ENCODE peak calls at places on chromosomes 5 and 9, in ten cellular contexts. H is Peyer's patch; M is CD8-positive, alpha-beta memory T cell; O is mammary epithelial cell; E is lower lobe of right lung; P is cardiac muscle cell; B is gastrocnemius medialis; R is endodermal cell; U is CD8-positive, alpha-beta T cell; N is fibroblast of lung. A is an unnamed sample.

GRCh38 chr5:142736247-142736632 is 33.9 kb upstream of the ARHGAP26 start:
- DNase-seq in H (no peak), M (no peak), O (no peak), E (no peak), P (no peak), B (no peak), R (peak), U (no peak), N (no peak), A (no peak)

GRCh38 chr9:83413367-83413766 is 124.8 kb downstream of the FRMD3 start:
- DNase-seq in H (no peak), M (no peak), O (no peak), E (no peak), P (no peak), B (no peak), R (no peak), U (no peak), N (no peak), A (no peak)

GRCh38 chr9:138042640-138043039 is 165.1 kb downstream of the CACNA1B start:
- DNase-seq in H (peak), M (no peak), O (no peak), E (no peak), P (no peak), B (no peak), R (peak), U (no peak), N (no peak), A (no peak)

GRCh38 chr9:121073038-121073437 is 1.7 kb upstream of the CNTRL start:
- DNase-seq in H (peak), M (no peak), O (peak), E (peak), P (peak), B (peak), R (no peak), U (no peak), N (peak), A (peak)

GRCh38 chr9:101093620-101094019 is 65.1 kb downstream of the PLPPR1 start:
- DNase-seq in H (no peak), M (no peak), O (peak), E (no peak), P (peak), B (no peak), R (no peak), U (no peak), N (no peak), A (no peak)

GRCh38 chr5:1468247-1468612 is 23.0 kb upstream of the SLC6A3 start:
- DNase-seq in H (peak), M (no peak), O (no peak), E (no peak), P (peak), B (no peak), R (peak), U (no peak), N (peak), A (no peak)

GRCh38 chr5:104913840-104914239 is 1351.3 kb upstream of the NUDT12 start:
- DNase-seq in H (no peak), M (no peak), O (no peak), E (no peak), P (no peak), B (no peak), R (no peak), U (no peak), N (no peak), A (no peak)

GRCh38 chr5:62475072-62475471 is 62.5 kb downstream of the IPO11 start:
- DNase-seq in H (no peak), M (no peak), O (peak), E (no peak), P (peak), B (no peak), R (no peak), U (no peak), N (peak), A (peak)

GRCh38 chr9:128202648-128203023 is 543 bp upstream of the DNM1 start:
- DNase-seq in H (no peak), M (no peak), O (no peak), E (no peak), P (no peak), B (no peak), R (no peak), U (no peak), N (no peak), A (no peak)

GRCh38 chr5:96067251-96067650 is 105.6 kb upstream of the ELL2 start:
- DNase-seq in H (no peak), M (no peak), O (no peak), E (no peak), P (no peak), B (no peak), R (no peak), U (no peak), N (no peak), A (no peak)

GRCh38 chr5:14581891-14582796 is 552 bp downstream of the OTULINL start:
- DNase-seq in H (peak), M (peak), O (peak), E (peak), P (peak), B (no peak), R (peak), U (peak), N (peak), A (peak)

GRCh38 chr5:62256161-62257017 is 49.6 kb upstream of the KIF2A start:
- DNase-seq in H (no peak), M (no peak), O (no peak), E (no peak), P (peak), B (no peak), R (no peak), U (no peak), N (no peak), A (no peak)

GRCh38 chr5:158140120-158140778 is 281.3 kb upstream of the CLINT1 start:
- DNase-seq in H (no peak), M (no peak), O (no peak), E (no peak), P (peak), B (peak), R (peak), U (no peak), N (peak), A (peak)

GRCh38 chr5:7592910-7593309 is 197.0 kb downstream of the ADCY2 start:
- DNase-seq in H (no peak), M (no peak), O (no peak), E (no peak), P (no peak), B (no peak), R (peak), U (no peak), N (no peak), A (no peak)

GRCh38 chr5:137750436-137750835 is 3.7 kb downstream of the HNRNPA0 start:
- DNase-seq in H (no peak), M (no peak), O (no peak), E (no peak), P (no peak), B (no peak), R (no peak), U (no peak), N (no peak), A (no peak)

GRCh38 chr5:116719087-116719486 is 144.5 kb upstream of the SEMA6A start:
- DNase-seq in H (no peak), M (no peak), O (no peak), E (no peak), P (no peak), B (no peak), R (no peak), U (no peak), N (no peak), A (no peak)

GRCh38 chr5:131647078-131647769 is 12.2 kb upstream of the RAPGEF6 start:
- DNase-seq in H (no peak), M (no peak), O (no peak), E (no peak), P (no peak), B (no peak), R (no peak), U (no peak), N (no peak), A (no peak)

GRCh38 chr9:92671323-92671722 is 1.4 kb upstream of the IPPK start:
- DNase-seq in H (peak), M (no peak), O (peak), E (no peak), P (peak), B (no peak), R (peak), U (no peak), N (peak), A (no peak)

GRCh38 chr5:172417983-172418630 is 36.2 kb downstream of the SH3PXD2B start:
- DNase-seq in H (peak), M (no peak), O (peak), E (peak), P (peak), B (peak), R (no peak), U (no peak), N (peak), A (peak)

GRCh38 chr5:33828611-33829286 is 63.0 kb downstream of the ADAMTS12 start:
- DNase-seq in H (no peak), M (no peak), O (no peak), E (no peak), P (no peak), B (no peak), R (no peak), U (no peak), N (no peak), A (no peak)

GRCh38 chr9:136098844-136099243 is 3.8 kb upstream of the NACC2 start:
- DNase-seq in H (no peak), M (no peak), O (no peak), E (no peak), P (peak), B (no peak), R (no peak), U (no peak), N (no peak), A (no peak)

GRCh38 chr5:42595597-42595996 is 161.0 kb upstream of the CCDC152 start:
- DNase-seq in H (no peak), M (no peak), O (no peak), E (no peak), P (no peak), B (peak), R (no peak), U (no peak), N (no peak), A (peak)

GRCh38 chr5:116273458-116274242 is 188.8 kb downstream of the COMMD10 start:
- DNase-seq in H (no peak), M (no peak), O (no peak), E (no peak), P (no peak), B (no peak), R (no peak), U (no peak), N (peak), A (no peak)

GRCh38 chr5:17440766-17441165 is 57.3 kb upstream of the TAF11L2 start:
- DNase-seq in H (no peak), M (no peak), O (no peak), E (no peak), P (no peak), B (no peak), R (no peak), U (no peak), N (no peak), A (no peak)

GRCh38 chr9:133143639-133144141 is 20.0 kb downstream of the GBGT1 start:
- DNase-seq in H (peak), M (no peak), O (no peak), E (no peak), P (no peak), B (no peak), R (no peak), U (no peak), N (no peak), A (no peak)

GRCh38 chr9:133141833-133142594 is 21.0 kb upstream of the RALGDS start:
- DNase-seq in H (peak), M (peak), O (no peak), E (peak), P (no peak), B (no peak), R (no peak), U (peak), N (no peak), A (peak)

GRCh38 chr9:133144887-133145466 is 18.7 kb downstream of the GBGT1 start:
- DNase-seq in H (peak), M (no peak), O (no peak), E (no peak), P (no peak), B (no peak), R (no peak), U (no peak), N (peak), A (no peak)

GRCh38 chr9:133142657-133143592 is 20.8 kb downstream of the GBGT1 start:
- DNase-seq in H (peak), M (peak), O (no peak), E (no peak), P (no peak), B (no peak), R (no peak), U (no peak), N (no peak), A (no peak)

GRCh38 chr9:133144142-133144886 is 19.4 kb downstream of the GBGT1 start:
- DNase-seq in H (peak), M (peak), O (peak), E (peak), P (peak), B (peak), R (peak), U (peak), N (peak), A (peak)
- H3K4me3 ChIP-seq in H (peak), M (peak), O (no peak), E (peak), P (peak), B (peak), R (no peak), U (peak), N (peak), A (peak)

DNA sequence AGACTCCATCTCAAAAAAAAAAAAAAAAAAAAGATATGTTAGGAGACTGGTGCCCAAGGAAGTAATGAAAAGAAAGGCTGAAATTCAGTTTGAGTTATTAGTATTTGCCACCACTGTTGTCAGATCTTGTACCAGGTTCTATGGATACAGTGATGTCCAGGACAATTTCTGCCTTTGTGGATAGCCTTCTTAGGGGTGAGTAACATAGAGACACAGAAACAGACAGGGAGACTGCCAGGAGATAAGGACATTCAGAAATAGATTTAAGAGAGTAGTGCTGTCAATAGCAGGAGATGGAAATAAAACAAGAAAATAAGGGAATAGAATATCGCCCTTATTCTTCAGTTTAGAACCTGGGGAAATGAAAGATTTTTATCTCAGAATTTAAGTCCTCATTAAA is 6.3 kb upstream of the SPINK14 start:
- DNase-seq in H (no peak), M (no peak), O (no peak), E (no peak), P (no peak), B (no peak), R (no peak), U (no peak), N (no peak), A (no peak)
- H3K27ac ChIP-seq in H (no peak), M (no peak), O (no peak), E (no peak), P (peak), B (no peak), R (no peak), U (no peak), N (no peak), A (no peak)

GRCh38 chr5:147508711-147509040 is 1.2 kb downstream of the DPYSL3 start:
- DNase-seq in H (no peak), M (no peak), O (peak), E (no peak), P (peak), B (no peak), R (no peak), U (no peak), N (peak), A (no peak)

GRCh38 chr5:147504535-147504934 is 5.3 kb downstream of the DPYSL3 start:
- DNase-seq in H (no peak), M (no peak), O (no peak), E (no peak), P (no peak), B (no peak), R (no peak), U (no peak), N (no peak), A (no peak)

GRCh38 chr5:147509041-147509709 is 693 bp downstream of the DPYSL3 start:
- DNase-seq in H (no peak), M (no peak), O (peak), E (no peak), P (peak), B (peak), R (peak), U (no peak), N (no peak), A (peak)

GRCh38 chr5:147509710-147510651 is at the start of gene DPYSL3:
- DNase-seq in H (peak), M (no peak), O (peak), E (peak), P (peak), B (peak), R (peak), U (no peak), N (peak), A (peak)

GRCh38 chr5:147507480-147508126 is 2.3 kb downstream of the DPYSL3 start:
- DNase-seq in H (peak), M (no peak), O (peak), E (no peak), P (peak), B (no peak), R (no peak), U (no peak), N (peak), A (no peak)
- H3K4me3 ChIP-seq in H (no peak), M (no peak), O (no peak), E (peak), P (no peak), B (peak), R (no peak), U (no peak), N (peak), A (peak)

GRCh38 chr5:179608131-179608581 is 15.3 kb downstream of the HNRNPH1 start:
- DNase-seq in H (peak), M (peak), O (no peak), E (no peak), P (no peak), B (peak), R (peak), U (peak), N (peak), A (no peak)

GRCh38 chr5:179605026-179605833 is 18.2 kb downstream of the HNRNPH1 start:
- DNase-seq in H (no peak), M (no peak), O (no peak), E (no peak), P (no peak), B (peak), R (no peak), U (no peak), N (peak), A (no peak)

GRCh38 chr5:179607449-179607931 is 16.0 kb downstream of the HNRNPH1 start:
- DNase-seq in H (no peak), M (no peak), O (no peak), E (no peak), P (no peak), B (peak), R (peak), U (no peak), N (no peak), A (peak)

GRCh38 chr5:179606910-179607448 is 16.5 kb downstream of the HNRNPH1 start:
- DNase-seq in H (no peak), M (no peak), O (no peak), E (no peak), P (no peak), B (peak), R (peak), U (no peak), N (no peak), A (peak)

DNA sequence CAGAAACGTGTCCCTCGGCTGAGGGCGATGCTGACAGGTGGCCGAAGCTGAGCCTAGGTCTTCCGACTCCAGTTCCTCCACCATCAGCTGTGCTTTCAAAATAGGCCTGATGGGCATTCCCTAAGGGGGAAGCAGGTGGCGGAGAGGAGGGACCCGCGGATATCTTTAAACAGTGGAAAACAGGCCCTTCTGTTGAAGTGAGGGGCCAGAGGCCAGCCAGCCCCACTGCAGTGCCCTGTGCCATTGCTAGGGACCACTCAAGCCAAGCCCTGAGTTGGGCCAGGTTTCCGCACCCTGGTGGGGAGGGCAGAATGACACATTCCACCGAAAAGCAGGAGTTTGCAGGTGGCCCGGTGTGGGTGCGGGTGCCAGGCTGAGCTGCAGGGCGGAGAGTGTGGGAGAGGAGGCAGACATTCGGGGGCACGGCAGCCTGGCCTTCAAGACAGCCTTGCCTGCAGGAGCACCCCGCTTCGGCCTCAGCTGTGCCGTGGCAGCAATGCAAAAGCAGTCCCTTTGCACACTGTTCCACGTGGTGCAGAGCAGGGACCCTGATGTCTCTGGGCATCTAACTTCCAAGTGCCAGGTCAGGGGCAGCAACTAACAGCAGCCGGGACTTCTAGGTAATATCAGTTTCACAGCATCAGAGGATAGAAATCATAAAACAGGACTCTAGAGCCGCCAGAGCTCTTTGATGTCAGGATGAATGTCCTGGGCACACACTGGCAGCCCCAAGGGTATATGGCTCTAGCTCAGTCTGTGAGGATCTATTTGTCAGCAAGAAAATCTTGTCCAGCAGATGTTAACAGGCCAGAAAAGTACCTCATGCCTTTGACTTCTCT is 17.2 kb downstream of the HNRNPH1 start:
- DNase-seq in H (no peak), M (no peak), O (no peak), E (no peak), P (no peak), B (no peak), R (no peak), U (no peak), N (no peak), A (no peak)
- H3K27ac ChIP-seq in H (peak), M (no peak), O (no peak), E (no peak), P (peak), B (peak), R (peak), U (no peak), N (peak), A (peak)

DNA sequence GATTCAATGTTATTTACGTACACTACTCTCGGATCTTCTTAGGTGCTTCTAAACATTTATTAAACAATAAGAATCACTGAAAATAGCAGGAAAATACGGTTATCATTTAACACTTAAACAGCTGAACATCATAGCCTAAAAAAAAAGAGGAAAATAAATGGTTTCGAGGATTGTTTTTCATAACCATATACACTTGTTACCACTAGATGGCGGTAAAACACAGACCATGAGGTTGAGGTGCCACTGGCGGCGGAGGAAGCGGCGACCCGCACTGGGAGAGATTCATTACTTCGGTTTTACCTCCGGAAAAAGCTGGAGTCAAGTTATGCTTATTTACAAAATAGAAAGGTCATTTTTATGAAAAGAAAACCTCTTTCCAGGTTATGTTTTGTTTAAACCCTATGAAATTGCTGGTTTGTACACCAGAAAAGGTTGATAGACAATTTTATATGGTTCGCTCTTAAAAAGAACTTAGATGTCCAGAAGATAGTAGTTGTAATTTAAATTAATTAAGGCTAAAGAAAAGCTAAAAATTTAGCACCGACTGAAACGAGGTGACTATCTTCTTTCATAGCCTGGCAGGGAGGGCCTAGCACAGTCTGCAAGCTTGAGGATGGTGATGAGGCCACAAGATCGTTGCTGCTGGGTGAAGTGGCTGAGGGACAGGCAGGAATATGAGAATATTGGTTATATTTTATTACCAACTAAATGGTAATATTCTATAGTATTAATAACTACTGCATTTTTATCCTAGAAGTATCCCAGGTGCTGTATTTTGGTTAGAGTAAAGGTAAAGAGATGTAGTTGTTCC is 605.7 kb downstream of the RAB3C start:
- DNase-seq in H (peak), M (peak), O (peak), E (peak), P (peak), B (peak), R (peak), U (peak), N (peak), A (peak)
- H3K4me3 ChIP-seq in H (no peak), M (no peak), O (no peak), E (peak), P (no peak), B (peak), R (no peak), U (no peak), N (peak), A (peak)

GRCh38 chr9:108095496-108095895 is 605.9 kb upstream of the KLF4 start:
- DNase-seq in H (no peak), M (no peak), O (no peak), E (no peak), P (no peak), B (no peak), R (no peak), U (no peak), N (no peak), A (no peak)

GRCh38 chr9:108099854-108100253 is 610.3 kb upstream of the KLF4 start:
- DNase-seq in H (peak), M (no peak), O (no peak), E (no peak), P (no peak), B (no peak), R (no peak), U (no peak), N (no peak), A (no peak)

GRCh38 chr9:108088916-108089315 is 599.3 kb upstream of the KLF4 start:
- DNase-seq in H (no peak), M (no peak), O (no peak), E (no peak), P (no peak), B (no peak), R (no peak), U (no peak), N (no peak), A (no peak)

GRCh38 chr9:108094676-108094993 is 605.1 kb upstream of the KLF4 start:
- DNase-seq in H (no peak), M (no peak), O (no peak), E (no peak), P (no peak), B (no peak), R (no peak), U (no peak), N (peak), A (no peak)

GRCh38 chr9:108093773-108094675 is 604.5 kb upstream of the KLF4 start:
- DNase-seq in H (peak), M (no peak), O (peak), E (no peak), P (no peak), B (no peak), R (no peak), U (no peak), N (peak), A (no peak)
- H3K27ac ChIP-seq in H (peak), M (peak), O (peak), E (no peak), P (no peak), B (no peak), R (no peak), U (no peak), N (no peak), A (no peak)